ENCODE peak calls at places on chromosomes 4 and X, in seven cellular contexts. O is K562, M is HCT116, B is H1, N is SK-N-SH, E is endothelial cell of umbilical vein, L is HepG2. G is an unnamed sample.

GRCh38 chr4:26459756-26460530 is 30.3 kb downstream of the CCKAR start:
- DNase-seq in O (no peak), N (no peak), M (no peak), L (no peak), E (no peak), B (no peak), G (no peak)

GRCh38 chr4:10085828-10086505 is 30.6 kb downstream of the WDR1 start:
- DNase-seq in L (no peak), N (peak), O (no peak), E (no peak), M (no peak), B (no peak), G (no peak)

GRCh38 chr4:122604146-122604545 is 16.7 kb downstream of the IL21 start:
- DNase-seq in E (no peak), N (no peak), B (no peak), O (no peak), M (no peak), L (no peak), G (no peak)

GRCh38 chrX:108020631-108021030 is 24.2 kb upstream of the VSIG1 start:
- DNase-seq in L (no peak), N (no peak), M (peak), B (no peak), E (peak), O (peak), G (no peak)

GRCh38 chr4:8583655-8584025 is 3.4 kb downstream of the GPR78 start:
- DNase-seq in B (no peak), O (no peak), E (no peak), L (no peak), N (no peak), M (no peak), G (no peak)

GRCh38 chrX:45622538-45622937 is 421.9 kb upstream of the DIPK2B start:
- DNase-seq in L (no peak), M (no peak), B (no peak), E (peak), N (no peak), O (no peak), G (no peak)

GRCh38 chr4:109296545-109296944 is 5.9 kb downstream of the COL25A1 start:
- DNase-seq in O (no peak), L (no peak), M (no peak), N (no peak), B (no peak), E (no peak), G (no peak)

GRCh38 chrX:56794831-56795230 is 65.8 kb downstream of the NBDY start:
- DNase-seq in B (peak), M (no peak), E (no peak), L (no peak), N (peak), O (no peak), G (no peak)

GRCh38 chr4:6493668-6494304 is 21.4 kb upstream of the PPP2R2C start:
- DNase-seq in O (no peak), N (no peak), M (no peak), E (no peak), L (no peak), B (peak), G (no peak)

GRCh38 chr4:10386044-10386443 is 71.2 kb downstream of the ZNF518B start:
- DNase-seq in B (no peak), O (peak), L (no peak), M (no peak), E (no peak), N (no peak), G (no peak)

DNA sequence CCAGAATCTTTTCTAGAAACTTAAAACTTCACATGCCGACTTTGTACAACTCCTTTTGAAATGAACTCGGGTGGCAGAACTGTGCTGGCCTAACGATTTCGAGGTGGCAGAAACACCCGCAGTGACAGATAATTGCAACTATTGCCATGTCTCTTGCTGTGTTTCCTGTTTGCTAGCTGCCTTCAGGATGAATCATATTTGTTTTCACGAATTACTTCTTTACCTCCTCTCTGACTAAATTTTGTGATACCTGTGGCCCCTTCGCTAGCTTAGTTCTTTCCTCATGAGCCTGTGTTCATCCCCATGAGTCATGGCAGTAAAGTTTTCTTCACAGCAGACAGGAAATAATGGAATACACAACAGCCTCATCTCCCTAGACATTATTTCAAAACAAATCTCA is 104.6 kb upstream of the SMIM10 start:
- DNase-seq in B (no peak), N (no peak), L (peak), M (peak), O (no peak), E (no peak), G (no peak)
- H3K27ac ChIP-seq in B (no peak), N (no peak), L (no peak), M (peak), O (no peak), E (no peak), G (no peak)

GRCh38 chrX:38879631-38880220 is 78.5 kb downstream of the MID1IP1 start:
- DNase-seq in E (no peak), O (no peak), M (no peak), N (no peak), B (no peak), L (no peak), G (no peak)
- H3K9ac ChIP-seq in E (no peak), O (no peak), M (no peak), N (no peak), B (no peak), L (no peak), G (no peak)

DNA sequence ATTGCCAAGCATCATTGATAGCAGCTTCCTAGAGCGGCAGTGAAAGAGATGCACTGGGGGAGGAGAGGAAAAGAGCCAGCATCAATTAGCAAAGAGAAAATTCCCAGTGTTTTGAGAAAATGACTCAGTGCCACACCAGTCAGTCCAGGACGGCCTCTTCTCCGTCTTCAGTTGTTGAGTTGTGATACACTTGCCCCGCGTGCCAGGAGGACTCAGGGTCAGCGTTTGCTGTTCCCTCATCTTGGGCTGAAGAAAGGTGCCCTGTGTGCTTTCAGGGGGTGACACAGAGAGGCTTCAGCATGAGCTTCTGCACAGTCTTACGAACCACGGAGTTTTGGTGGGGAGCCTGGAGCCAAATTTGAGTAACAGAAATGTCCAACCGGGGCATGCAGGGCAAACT is 82.3 kb downstream of the GPR143 start:
- DNase-seq in O (no peak), E (no peak), L (no peak), N (no peak), M (no peak), B (no peak), G (no peak)
- TF ChIP-seq POLR2AphosphoS5 in O (no peak), E (no peak), L (no peak), N (no peak), M (no peak), B (no peak), G (no peak)

DNA sequence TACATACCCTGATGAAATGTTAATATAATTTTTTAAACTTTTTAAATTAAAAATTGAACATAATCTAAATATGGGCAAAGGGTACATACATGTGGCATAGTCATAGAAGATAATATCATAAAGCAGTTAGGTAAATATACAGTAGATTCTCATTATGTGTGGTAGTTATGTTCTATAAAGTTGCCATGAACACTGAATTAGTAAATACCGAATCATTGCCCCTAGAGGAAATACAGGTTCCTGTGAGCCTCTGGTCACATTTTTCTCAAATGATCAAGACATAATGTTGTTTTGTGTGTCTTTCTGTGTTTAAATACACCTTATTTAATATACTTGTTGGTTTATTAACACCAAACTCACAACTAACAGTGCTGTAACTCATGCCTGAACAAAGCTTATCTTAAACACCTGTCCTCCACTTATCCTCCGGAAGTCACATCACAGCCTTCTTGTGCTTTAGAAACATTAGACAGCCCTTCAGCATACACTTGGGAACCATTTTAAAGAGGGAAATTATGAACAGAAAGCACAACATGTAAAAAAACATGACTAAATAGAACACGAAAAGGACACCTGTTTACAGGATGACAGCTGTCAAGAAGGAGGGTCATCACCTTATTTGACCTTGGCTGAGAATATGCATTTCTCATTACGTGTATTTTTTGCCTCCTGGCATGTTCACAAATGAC is 169.4 kb upstream of the NAP1L5 start:
- DNase-seq in B (no peak), M (no peak), L (no peak), N (no peak), E (peak), O (no peak), G (no peak)
- H3K27ac ChIP-seq in B (no peak), M (no peak), L (no peak), N (no peak), E (peak), O (no peak), G (no peak)

GRCh38 chr4:73922766-73923630 is 53.8 kb downstream of the CXCL1 start:
- DNase-seq in O (no peak), B (no peak), N (no peak), M (peak), E (peak), L (no peak), G (no peak)
- H3K9ac ChIP-seq in O (no peak), B (no peak), N (no peak), M (no peak), E (no peak), L (no peak), G (no peak)

GRCh38 chr4:1194028-1194900 is 21.9 kb upstream of the SPON2 start:
- DNase-seq in E (peak), M (no peak), L (no peak), B (peak), O (no peak), N (peak), G (no peak)
- TF ChIP-seq POLR2AphosphoS5 in E (no peak), M (no peak), L (no peak), B (no peak), O (no peak), N (no peak), G (no peak)

GRCh38 chrX:43631841-43632240 is 24.3 kb upstream of the MAOA start:
- DNase-seq in N (no peak), O (no peak), M (no peak), L (no peak), E (no peak), B (no peak), G (no peak)

GRCh38 chrX:43633757-43634156 is 22.3 kb upstream of the MAOA start:
- DNase-seq in M (no peak), B (no peak), O (no peak), E (no peak), L (no peak), N (no peak), G (no peak)

GRCh38 chrX:43627669-43628068 is 28.4 kb upstream of the MAOA start:
- DNase-seq in N (no peak), B (no peak), L (no peak), O (no peak), M (no peak), E (no peak), G (no peak)

GRCh38 chrX:43629229-43629628 is 26.9 kb upstream of the MAOA start:
- DNase-seq in E (no peak), L (peak), O (no peak), M (no peak), N (no peak), B (no peak), G (no peak)

DNA sequence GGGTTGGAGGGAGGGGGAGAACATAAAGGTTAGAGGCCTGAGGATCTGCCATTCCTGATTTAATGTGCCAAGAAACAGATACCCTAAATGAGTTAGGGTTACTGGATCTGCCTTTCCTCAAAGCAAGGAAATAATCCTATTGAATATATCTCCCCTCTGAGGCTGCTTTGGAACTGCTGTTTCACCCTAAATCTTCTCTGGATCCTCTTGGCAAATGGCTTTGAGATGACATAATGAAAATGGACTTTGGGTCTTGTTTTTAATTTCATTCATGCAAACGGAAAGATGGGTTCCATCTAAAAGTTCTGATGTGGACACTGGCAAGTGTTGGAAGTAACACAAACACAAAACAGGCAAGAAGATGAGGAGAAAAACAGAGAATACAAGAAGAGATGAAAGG is 23.0 kb upstream of the MAOA start:
- DNase-seq in L (no peak), E (no peak), B (no peak), M (no peak), O (no peak), N (peak), G (no peak)
- H3K27ac ChIP-seq in L (no peak), E (no peak), B (no peak), M (no peak), O (no peak), N (no peak), G (no peak)

DNA sequence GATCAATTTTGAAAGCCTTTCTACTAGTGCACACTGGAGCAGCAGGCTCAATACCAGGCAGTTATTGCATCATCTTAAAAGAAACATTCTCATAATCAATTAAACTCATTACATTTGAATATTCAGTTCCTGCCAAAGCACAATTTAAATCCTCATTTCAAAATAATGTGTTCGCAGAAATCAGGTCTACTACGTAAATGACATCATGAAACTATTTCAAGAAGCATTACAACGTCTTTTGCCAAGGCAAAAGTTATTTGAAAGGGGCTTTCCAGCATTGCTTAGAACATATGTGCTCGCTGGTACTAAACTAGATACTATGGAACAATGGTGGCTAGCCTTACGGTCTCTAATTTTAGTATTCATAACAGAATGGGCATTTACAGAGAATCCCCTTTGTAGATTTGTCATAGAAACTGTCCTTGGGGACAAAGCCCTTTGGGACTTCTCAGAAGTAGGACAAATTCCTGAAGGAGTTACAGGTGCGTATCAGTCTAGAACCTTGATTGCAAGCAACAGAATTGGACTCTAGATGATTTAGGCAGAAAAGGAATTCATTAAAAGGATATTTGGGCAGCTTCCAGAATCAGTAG is 27.6 kb upstream of the HUWE1 start:
- DNase-seq in E (no peak), M (no peak), O (no peak), L (no peak), B (no peak), N (no peak), G (no peak)
- H3K9ac ChIP-seq in E (no peak), M (no peak), O (no peak), L (no peak), B (no peak), N (no peak), G (no peak)